ENCODE peak calls at places on chromosomes 16 and 17, in eight cellular contexts. Z is uterus; Q is fibroblast of lung; A is CD8-positive, alpha-beta memory T cell; U is A549; E is epithelial cell of proximal tubule; I is body of pancreas; M is IMR-90. B is an unnamed sample.

GRCh38 chr17:67718325-67718941 is 697 bp downstream of the NOL11 start:
- DNase-seq in Z (no peak), Q (peak; percentile 63), A (peak; percentile 28), U (peak; percentile 55), E (no peak), I (no peak), M (peak; percentile 49), B (peak; percentile 80)

GRCh38 chr17:78313735-78314648 is 45.9 kb downstream of the SOCS3 start:
- DNase-seq in Z (peak; percentile 77), Q (peak; percentile 68), A (peak; percentile 60), U (peak; percentile 98), E (no peak), I (peak; percentile 79), M (peak; percentile 59), B (peak; percentile 80)

GRCh38 chr16:50368410-50369132 is at the start of gene BRD7:
- DNase-seq in Z (peak; percentile 80), Q (peak; percentile 48), A (peak; percentile 57), U (peak; percentile 53), E (no peak), I (peak; percentile 46), M (peak; percentile 37), B (peak; percentile 53)

GRCh38 chr16:50655558-50656055 is 25.5 kb downstream of the SNX20 start:
- DNase-seq in Z (no peak), Q (no peak), A (no peak), U (no peak), E (no peak), I (peak; percentile 68), M (no peak), B (no peak)

GRCh38 chr17:1779571-1780074 is 17.8 kb downstream of the SERPINF1 start:
- DNase-seq in Z (peak; percentile 88), Q (peak; percentile 94), A (no peak), U (no peak), E (peak; percentile 78), I (peak; percentile 66), M (peak; percentile 95), B (peak; percentile 97)

GRCh38 chr16:17273142-17273561 is 197.6 kb downstream of the XYLT1 start:
- DNase-seq in Z (no peak), Q (peak; percentile 96), A (no peak), U (peak; percentile 34), E (no peak), I (peak; percentile 58), M (peak; percentile 94), B (no peak)

GRCh38 chr16:74699666-74700065 is 996 bp downstream of the MLKL start:
- DNase-seq in Z (no peak), Q (no peak), A (no peak), U (no peak), E (no peak), I (no peak), M (no peak), B (no peak)

GRCh38 chr17:27559996-27560481 is 70.9 kb upstream of the LGALS9 start:
- DNase-seq in Z (peak; percentile 72), Q (peak; percentile 91), A (no peak), U (no peak), E (no peak), I (peak; percentile 79), M (peak; percentile 93), B (peak; percentile 85)

GRCh38 chr17:14205992-14206461 is 30.6 kb downstream of the CDRT15 start:
- DNase-seq in Z (no peak), Q (no peak), A (peak; percentile 37), U (no peak), E (peak; percentile 12), I (peak; percentile 94), M (no peak), B (no peak)

GRCh38 chr16:6122401-6122800 is 1024.8 kb upstream of the EEF2KMT start:
- DNase-seq in Z (no peak), Q (no peak), A (no peak), U (no peak), E (no peak), I (no peak), M (no peak), B (no peak)

GRCh38 chr17:79561486-79562116 is 49.2 kb downstream of the RBFOX3 start:
- DNase-seq in Z (no peak), Q (no peak), A (no peak), U (no peak), E (no peak), I (no peak), M (no peak), B (no peak)

GRCh38 chr17:47239663-47240374 is 13.8 kb upstream of the ITGB3 start:
- DNase-seq in Z (peak; percentile 58), Q (peak; percentile 97), A (no peak), U (peak; percentile 50), E (peak; percentile 99), I (peak; percentile 76), M (peak; percentile 98), B (peak; percentile 98)

GRCh38 chr17:43341705-43342600 is 56.8 kb upstream of the ARL4D start:
- DNase-seq in Z (no peak), Q (peak; percentile 77), A (no peak), U (no peak), E (no peak), I (no peak), M (peak; percentile 74), B (peak; percentile 68)

GRCh38 chr16:85178006-85178591 is 65.8 kb upstream of the CIBAR2 start:
- DNase-seq in Z (no peak), Q (no peak), A (no peak), U (no peak), E (no peak), I (no peak), M (no peak), B (no peak)

GRCh38 chr16:83481589-83481988 is 326.2 kb upstream of the HSBP1 start:
- DNase-seq in Z (no peak), Q (no peak), A (no peak), U (no peak), E (no peak), I (no peak), M (no peak), B (no peak)

GRCh38 chr17:835263-835662 is 53.1 kb downstream of the MRM3 start:
- DNase-seq in Z (peak; percentile 54), Q (peak; percentile 100), A (no peak), U (no peak), E (peak; percentile 61), I (peak; percentile 50), M (peak; percentile 95), B (peak; percentile 95)

GRCh38 chr16:81492965-81493754 is 48.6 kb downstream of the CMIP start:
- DNase-seq in Z (no peak), Q (no peak), A (no peak), U (no peak), E (no peak), I (no peak), M (no peak), B (no peak)
- H3K4me3 ChIP-seq in Z (no peak overlapping the region), Q (no peak overlapping the region), A (no peak overlapping the region), U (no peak overlapping the region), E (no peak overlapping the region), I (no peak overlapping the region), M (no peak overlapping the region), B (no peak overlapping the region)

GRCh38 chr16:66973716-66974115 is 12.7 kb downstream of the CES3 start:
- DNase-seq in Z (no peak), Q (no peak), A (no peak), U (no peak), E (no peak), I (no peak), M (no peak), B (no peak)
- H3K4me3 ChIP-seq in Z (no peak overlapping the region), Q (no peak overlapping the region), A (no peak overlapping the region), U (no peak overlapping the region), E (no peak overlapping the region), I (no peak overlapping the region), M (no peak overlapping the region), B (no peak overlapping the region)

GRCh38 chr17:40532520-40533253 is 31.3 kb upstream of the TNS4 start:
- DNase-seq in Z (peak; percentile 9), Q (peak; percentile 46), A (no peak), U (no peak), E (no peak), I (no peak), M (peak; percentile 37), B (no peak)

GRCh38 chr17:40534431-40535189 is 30.7 kb downstream of the CCR7 start:
- DNase-seq in Z (peak; percentile 36), Q (no peak), A (no peak), U (no peak), E (no peak), I (no peak), M (no peak), B (peak; percentile 54)

GRCh38 chr17:40535438-40535837 is 29.8 kb downstream of the CCR7 start:
- DNase-seq in Z (no peak), Q (no peak), A (no peak), U (no peak), E (no peak), I (no peak), M (no peak), B (no peak)

GRCh38 chr17:40535924-40536717 is 29.2 kb downstream of the CCR7 start:
- DNase-seq in Z (peak; percentile 61), Q (peak; percentile 27), A (no peak), U (no peak), E (no peak), I (no peak), M (no peak), B (peak; percentile 49)

GRCh38 chr17:40533896-40534295 is 31.4 kb downstream of the CCR7 start:
- DNase-seq in Z (peak; percentile 13), Q (no peak), A (no peak), U (no peak), E (no peak), I (no peak), M (no peak), B (no peak)
- H3K4me3 ChIP-seq in Z (no peak overlapping the region), Q (no peak overlapping the region), A (peak overlapping the region; percentile 3), U (no peak overlapping the region), E (no peak overlapping the region), I (no peak overlapping the region), M (no peak overlapping the region), B (no peak overlapping the region)

GRCh38 chr17:36600477-36600876 is 906 bp upstream of the MRM1 start:
- DNase-seq in Z (peak; percentile 8), Q (no peak), A (no peak), U (no peak), E (no peak), I (no peak), M (no peak), B (no peak)
- H3K4me3 ChIP-seq in Z (no peak overlapping the region), Q (peak overlapping the region; percentile 80), A (peak overlapping the region; percentile 97), U (no peak overlapping the region), E (peak overlapping the region; percentile 95), I (no peak overlapping the region), M (peak overlapping the region; percentile 79), B (no peak overlapping the region)

DNA sequence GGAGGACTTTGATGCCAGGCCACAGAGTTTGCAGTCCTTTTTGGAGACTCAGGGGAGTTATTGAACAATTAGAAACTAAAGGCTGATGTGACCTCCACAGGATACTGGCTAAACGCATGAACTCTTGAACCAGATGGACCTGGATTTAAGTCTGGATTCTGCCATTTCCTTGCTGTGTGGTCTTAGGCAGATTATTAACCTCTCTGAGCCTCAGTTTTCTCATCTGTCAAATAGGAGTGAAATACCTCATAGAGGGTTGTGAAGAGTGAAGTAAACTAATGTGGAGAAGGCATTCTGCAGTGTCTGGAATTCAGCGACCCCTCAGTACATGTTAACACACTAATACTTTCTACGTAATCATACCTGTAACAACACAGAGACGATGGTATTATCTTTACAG is 93.5 kb downstream of the PRKCB start:
- DNase-seq in Z (no peak), Q (no peak), A (no peak), U (no peak), E (no peak), I (no peak), M (no peak), B (no peak)
- H3K4me3 ChIP-seq in Z (no peak overlapping the region), Q (no peak overlapping the region), A (no peak overlapping the region), U (no peak overlapping the region), E (no peak overlapping the region), I (no peak overlapping the region), M (no peak overlapping the region), B (no peak overlapping the region)